ENCODE peak calls at places on chromosomes 13 and 19, in five cellular contexts. E is AG04449, V is kidney, B is astrocyte of the spinal cord, L is ovary. D is an unnamed sample.
A peak's percentile ranks its signal among the peaks of the same experiment; 100 is the strongest.

GRCh38 chr19:41433171-41433570 is 6.0 kb upstream of the B3GNT8 start:
- DNase-seq in E (no peak), V (peak; percentile 49), B (no peak), L (no peak), D (no peak)

GRCh38 chr19:30223866-30224688 is 148.1 kb upstream of the ZNF536 start:
- DNase-seq in E (no peak), V (no peak), B (no peak), L (no peak), D (no peak)

GRCh38 chr13:37453246-37453645 is 145.3 kb downstream of the POSTN start:
- DNase-seq in E (no peak), V (no peak), B (no peak), L (no peak), D (no peak)

GRCh38 chr13:31860002-31860401 is 120.7 kb downstream of the RXFP2 start:
- DNase-seq in E (no peak), V (no peak), B (no peak), L (no peak), D (no peak)

GRCh38 chr13:110017379-110017778 is 231.0 kb upstream of the IRS2 start:
- DNase-seq in E (peak; percentile 71), V (no peak), B (peak; percentile 81), L (no peak), D (peak; percentile 49)

GRCh38 chr13:40344270-40345148 is 321.9 kb downstream of the FOXO1 start:
- DNase-seq in E (no peak), V (no peak), B (no peak), L (no peak), D (no peak)

GRCh38 chr13:97134364-97135095 is 87.6 kb upstream of the MBNL2 start:
- DNase-seq in E (no peak), V (no peak), B (no peak), L (no peak), D (no peak)

GRCh38 chr13:111668451-111668850 is 348.0 kb downstream of the TEX29 start:
- DNase-seq in E (no peak), V (no peak), B (no peak), L (no peak), D (no peak)

GRCh38 chr19:30008169-30008568 is 66.1 kb downstream of the URI1 start:
- DNase-seq in E (no peak), V (no peak), B (no peak), L (no peak), D (no peak)

GRCh38 chr13:110882228-110882627 is 32.6 kb downstream of the ANKRD10 start:
- DNase-seq in E (no peak), V (no peak), B (no peak), L (no peak), D (no peak)

GRCh38 chr13:27353166-27353583 is 71.2 kb upstream of the GTF3A start:
- DNase-seq in E (no peak), V (no peak), B (peak; percentile 58), L (no peak), D (no peak)

GRCh38 chr19:18385359-18385674 is 641 bp upstream of the GDF15 start:
- DNase-seq in E (no peak), V (no peak), B (no peak), L (no peak), D (no peak)

GRCh38 chr13:33146843-33147611 is 130.8 kb downstream of the KL start:
- DNase-seq in E (no peak), V (no peak), B (no peak), L (no peak), D (no peak)

GRCh38 chr19:18167011-18167410 is 6.6 kb upstream of the IFI30 start:
- DNase-seq in E (no peak), V (no peak), B (no peak), L (no peak), D (no peak)

GRCh38 chr13:60798503-60798902 is 401.5 kb downstream of the TDRD3 start:
- DNase-seq in E (no peak), V (no peak), B (no peak), L (no peak), D (no peak)
- TF ChIP-seq CTCF in E (no peak), V (no peak), B (no peak), L (no peak), D (no peak)

GRCh38 chr19:15379996-15380647 is 535 bp upstream of the AKAP8 start:
- DNase-seq in E (no peak), V (peak; percentile 91), B (peak; percentile 34), L (peak; percentile 48), D (no peak)
- TF ChIP-seq CTCF in E (no peak), V (no peak), B (no peak), L (no peak), D (no peak)

GRCh38 chr13:48294670-48295069 is 8.9 kb upstream of the RB1 start:
- DNase-seq in E (no peak), V (no peak), B (no peak), L (no peak), D (no peak)

GRCh38 chr13:48292650-48293049 is 10.9 kb upstream of the RB1 start:
- DNase-seq in E (no peak), V (no peak), B (no peak), L (no peak), D (no peak)

GRCh38 chr13:48295271-48295670 is 8.3 kb upstream of the RB1 start:
- DNase-seq in E (no peak), V (no peak), B (no peak), L (no peak), D (no peak)

GRCh38 chr13:48296528-48296927 is 7.0 kb upstream of the RB1 start:
- DNase-seq in E (no peak), V (no peak), B (no peak), L (no peak), D (no peak)

GRCh38 chr13:48291730-48292129 is 11.8 kb upstream of the RB1 start:
- DNase-seq in E (no peak), V (no peak), B (no peak), L (no peak), D (no peak)
- TF ChIP-seq CTCF in E (no peak), V (no peak), B (no peak), L (no peak), D (no peak)

GRCh38 chr19:1941146-1942077 is at the start of gene CSNK1G2:
- DNase-seq in E (no peak), V (peak; percentile 91), B (no peak), L (peak; percentile 49), D (no peak)
- TF ChIP-seq CTCF in E (peak; percentile 8), V (no peak), B (no peak), L (no peak), D (no peak)

DNA sequence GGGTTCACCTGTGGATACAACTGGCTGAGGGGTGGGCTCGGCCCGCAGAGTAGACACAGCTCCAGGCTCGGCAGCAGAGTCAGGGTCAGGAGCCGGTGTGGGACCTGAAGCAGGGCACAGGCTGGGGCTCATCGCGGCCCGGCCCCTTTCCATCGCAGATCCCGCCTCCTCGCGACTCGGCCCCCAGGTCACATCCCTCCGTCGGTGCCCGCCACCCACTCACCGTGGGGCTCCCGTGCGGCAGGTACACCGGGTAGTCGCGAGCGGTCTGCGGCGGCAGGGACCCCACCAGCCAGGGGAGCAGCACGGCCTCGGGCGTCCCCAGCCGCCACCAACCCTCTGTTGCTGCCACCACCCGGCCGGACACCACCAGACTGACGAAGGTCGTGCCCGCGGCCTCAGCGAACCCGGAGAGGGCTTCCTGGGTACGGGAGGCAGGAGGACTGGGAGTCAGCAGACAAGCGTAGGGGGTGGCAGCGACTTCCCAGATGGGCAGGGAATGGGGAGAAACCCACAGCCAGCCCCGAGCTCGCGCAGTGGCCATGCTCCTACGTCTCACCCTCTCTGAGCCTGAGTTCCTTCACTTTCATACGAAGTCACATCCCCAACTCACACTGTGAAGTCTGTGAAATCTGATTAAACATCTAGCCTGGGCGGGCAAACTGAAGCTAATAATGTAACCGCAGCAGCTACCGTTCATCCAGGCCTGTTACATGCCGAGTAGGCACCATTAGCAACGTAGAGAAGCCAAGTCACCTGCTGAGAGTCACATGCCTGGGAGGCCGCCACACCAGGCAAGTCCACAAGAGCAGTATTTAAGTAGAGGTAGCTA is 3.7 kb downstream of the FUZ start:
- DNase-seq in E (no peak), V (peak; percentile 91), B (peak; percentile 57), L (peak; percentile 62), D (no peak)
- TF ChIP-seq CTCF in E (peak; percentile 11), V (no peak), B (no peak), L (no peak), D (no peak)

DNA sequence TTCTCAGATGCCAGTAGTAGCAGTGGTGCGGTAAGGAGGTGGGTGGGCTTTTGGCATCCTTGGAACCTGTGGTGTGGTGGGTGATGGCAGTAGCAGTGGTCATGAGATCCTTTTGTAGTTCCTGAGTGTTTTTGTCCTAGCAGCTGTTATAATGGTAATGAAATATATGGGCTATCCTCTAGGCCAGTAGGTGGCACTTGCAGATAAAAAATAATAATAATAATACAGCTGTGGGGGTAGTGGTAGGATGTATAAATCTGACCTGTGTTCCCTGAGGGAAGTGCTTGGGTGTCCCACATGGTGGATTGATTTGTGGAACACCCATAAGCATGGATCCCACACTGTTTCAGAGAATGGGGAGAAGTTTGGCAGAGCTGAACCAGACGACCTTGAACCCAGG is 334.0 kb downstream of the SLITRK5 start:
- DNase-seq in E (no peak), V (no peak), B (no peak), L (no peak), D (no peak)
- TF ChIP-seq CTCF in E (no peak), V (no peak), B (peak; percentile 19), L (no peak), D (peak; percentile 16)

DNA sequence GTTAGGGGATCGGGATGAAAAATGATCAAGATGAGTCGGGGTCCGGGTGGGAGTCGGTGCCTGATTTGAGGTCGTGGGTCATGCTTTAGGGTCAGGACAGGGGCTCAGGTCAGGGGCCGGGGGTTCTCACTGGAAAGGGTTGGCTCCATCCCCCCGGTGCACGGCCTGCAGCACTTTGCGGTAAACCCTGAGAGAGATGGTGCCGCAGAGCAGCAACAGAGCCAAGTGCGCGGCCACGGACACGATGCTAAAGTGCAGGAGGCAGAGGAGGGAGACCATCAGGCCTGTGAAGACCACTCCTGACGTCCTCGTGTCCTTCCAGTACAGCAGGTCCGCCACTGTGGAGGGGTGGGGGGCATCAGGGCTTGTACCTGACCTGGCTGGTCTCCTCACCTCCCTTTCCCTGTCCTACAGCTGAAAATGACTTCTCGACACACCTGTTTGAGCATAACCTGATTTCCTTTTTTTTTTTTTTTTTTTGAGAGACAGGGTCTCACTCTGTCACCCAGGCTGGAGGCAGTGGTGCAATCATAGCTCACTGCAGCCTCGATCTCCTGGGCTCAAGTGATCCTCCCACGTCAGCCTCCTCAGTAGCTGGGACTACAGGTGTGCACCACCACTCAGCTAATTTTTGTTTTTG is 7.5 kb downstream of the RTN2 start:
- DNase-seq in E (no peak), V (no peak), B (no peak), L (no peak), D (no peak)
- TF ChIP-seq CTCF in E (no peak), V (no peak), B (no peak), L (no peak), D (no peak)

D was measured in AG09319.